ENCODE peak calls at places on chromosomes 1 and 21, in four cellular contexts. E, R, V and L are unnamed samples.
A peak's percentile ranks its signal among the peaks of the same experiment; 100 is the strongest.

GRCh38 chr1:27588256-27589232 is 15.4 kb downstream of the AHDC1 start:
- DNase-seq in V (no peak), E (peak; percentile 58), R (no peak), L (no peak)

GRCh38 chr1:218488986-218489385 is 143.8 kb downstream of the TGFB2 start:
- DNase-seq in E (no peak), R (no peak), V (no peak), L (no peak)

GRCh38 chr1:198838022-198838342 is 199.1 kb downstream of the PTPRC start:
- DNase-seq in V (no peak), R (no peak), E (no peak), L (no peak)

GRCh38 chr21:26067836-26068401 is 102.7 kb downstream of the APP start:
- DNase-seq in E (no peak), R (no peak), V (no peak), L (no peak)

GRCh38 chr1:179875606-179876288 is 1.9 kb downstream of the TOR1AIP2 start:
- DNase-seq in E (no peak), R (no peak), V (no peak), L (no peak)

GRCh38 chr1:231359113-231359512 is 21.0 kb downstream of the SPRTN start:
- DNase-seq in E (no peak), V (peak; percentile 51), R (no peak), L (peak; percentile 64)

GRCh38 chr1:71587961-71588360 is 507.1 kb upstream of the ZRANB2 start:
- DNase-seq in E (no peak), V (no peak), R (no peak), L (no peak)

GRCh38 chr1:3465935-3466321 is 11.5 kb downstream of the ARHGEF16 start:
- DNase-seq in V (peak; percentile 14), R (peak; percentile 8), E (no peak), L (no peak)

GRCh38 chr1:32848354-32849063 is 22.2 kb downstream of the FNDC5 start:
- DNase-seq in V (no peak), E (peak; percentile 41), R (no peak), L (no peak)

GRCh38 chr1:17017435-17017834 is 5.7 kb upstream of the ATP13A2 start:
- DNase-seq in R (no peak), E (no peak), V (no peak), L (no peak)

GRCh38 chr1:117060441-117061317 is 553 bp downstream of the TTF2 start:
- DNase-seq in V (no peak), E (peak; percentile 61), R (no peak), L (no peak)

GRCh38 chr1:20491178-20491577 is 5.2 kb upstream of the CAMK2N1 start:
- DNase-seq in E (peak; percentile 10), R (no peak), V (no peak), L (no peak)

GRCh38 chr1:63148825-63149645 is 173.3 kb upstream of the FOXD3 start:
- DNase-seq in E (peak; percentile 41), V (no peak), R (no peak), L (no peak)

GRCh38 chr21:41061701-41062100 is 106.3 kb upstream of the BACE2 start:
- DNase-seq in V (no peak), E (no peak), R (no peak), L (no peak)

GRCh38 chr1:168287237-168287664 is 6.6 kb downstream of the TBX19 start:
- DNase-seq in V (no peak), R (no peak), E (no peak), L (no peak)

GRCh38 chr1:22619252-22619651 is 17.2 kb upstream of the C1QA start:
- DNase-seq in E (no peak), R (no peak), V (no peak), L (no peak)

GRCh38 chr1:235649722-235650163 is at the start of gene GNG4:
- DNase-seq in R (no peak), V (no peak), E (peak; percentile 98), L (no peak)

DNA sequence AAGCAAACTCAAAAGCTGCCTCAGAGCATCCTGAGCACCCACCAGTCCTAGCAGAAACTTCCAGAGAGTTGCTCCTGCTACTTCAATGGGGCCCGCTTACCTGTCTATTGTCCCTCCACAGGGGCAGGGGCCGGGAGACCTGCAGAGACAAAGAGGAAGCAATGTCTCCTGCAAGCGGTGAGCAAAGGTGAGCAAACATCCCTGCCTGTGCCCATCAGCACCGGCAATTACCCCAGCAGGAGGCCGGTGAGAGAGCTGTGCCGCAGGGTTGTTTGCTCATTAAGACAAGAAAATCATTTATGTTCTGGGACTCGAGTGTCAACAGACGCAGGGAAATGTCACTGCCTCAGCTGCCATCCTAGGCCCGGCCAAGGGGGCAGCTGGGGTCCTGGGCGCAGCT is 53.8 kb upstream of the TARDBP start:
- DNase-seq in E (no peak), R (no peak), V (no peak), L (no peak)
- H3K4me1 ChIP-seq in E (peaks cover 14% of the 10 kb centered on the region), R (peaks cover 22% of the 10 kb centered on the region), V (no peaks in the 10 kb centered on the region), L (no peaks in the 10 kb centered on the region)

GRCh38 chr1:75134656-75134938 is 409 bp downstream of the LHX8 start:
- DNase-seq in V (no peak), R (no peak), E (no peak), L (no peak)
- H3K4me3 ChIP-seq in V (no peak overlapping the region), R (no peak overlapping the region), E (no peak overlapping the region), L (peak overlapping the region; percentile 38)

DNA sequence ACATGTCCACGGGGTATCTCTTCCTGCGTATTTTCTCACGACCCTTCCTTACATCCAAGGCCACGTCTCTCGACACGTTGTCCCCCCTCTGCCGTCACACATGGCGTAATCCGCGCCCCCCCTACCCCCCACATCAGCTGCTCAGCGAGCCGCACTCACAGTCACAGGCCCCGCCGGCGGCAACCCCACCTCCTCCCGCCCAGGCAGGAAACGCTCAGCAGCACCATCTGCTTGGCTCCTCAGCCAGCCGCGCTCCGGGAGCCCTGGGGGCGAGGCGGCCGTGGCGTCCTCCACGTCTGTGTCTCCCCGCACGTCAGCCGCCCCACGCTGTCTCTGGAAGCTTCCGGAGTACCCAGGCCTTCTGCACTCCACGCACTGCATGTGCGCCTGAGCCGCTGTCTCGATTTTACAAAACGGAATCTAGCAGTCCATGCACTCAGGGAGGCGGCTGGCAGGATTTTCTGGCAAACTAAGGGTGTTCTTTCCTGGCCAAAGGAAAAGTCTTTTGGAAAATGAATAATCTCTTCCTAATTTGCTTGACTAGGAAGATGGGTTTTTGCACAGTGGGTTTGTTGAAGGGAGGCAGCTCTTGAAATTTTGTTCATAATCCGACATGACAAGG is 64.5 kb downstream of the SIK1 start:
- DNase-seq in V (peak; percentile 88), R (peak; percentile 83), E (peak; percentile 91), L (peak; percentile 90)
- H3K4me1 ChIP-seq in V (peaks cover 18% of the 10 kb centered on the region), R (peaks cover 59% of the 10 kb centered on the region), E (peaks cover 79% of the 10 kb centered on the region), L (peaks cover 9% of the 10 kb centered on the region)

DNA sequence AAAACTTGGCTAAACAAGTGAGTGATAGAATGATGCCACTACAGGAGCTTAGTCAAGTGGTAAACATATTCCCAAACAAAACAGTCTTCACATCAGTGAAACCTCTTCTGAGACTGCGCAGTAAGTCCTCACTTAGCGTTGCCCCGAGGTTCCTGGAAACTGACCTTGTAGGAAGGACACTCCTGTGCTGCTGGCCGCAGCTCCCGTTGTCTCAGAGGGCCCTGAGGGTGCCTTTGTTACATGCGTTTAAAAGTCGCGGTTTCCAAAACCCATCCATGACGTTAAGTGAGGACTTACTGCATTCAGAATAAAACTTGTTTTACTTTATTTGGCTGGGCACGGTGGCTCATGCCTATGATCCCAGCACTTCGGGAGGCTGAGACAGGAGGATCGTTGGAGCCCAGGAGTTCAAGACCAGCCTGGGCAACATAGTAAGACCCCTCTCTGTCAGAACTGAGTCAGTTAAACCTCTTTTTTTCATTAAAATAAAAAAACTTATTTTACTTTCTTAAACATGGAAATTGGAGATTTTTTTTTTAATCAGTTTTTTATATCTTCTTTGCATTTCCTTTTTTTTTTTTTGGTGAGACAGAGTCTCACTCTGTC is 36.0 kb upstream of the DIP2A start:
- DNase-seq in V (no peak), E (no peak), R (no peak), L (no peak)
- H3K4me3 ChIP-seq in V (no peak overlapping the region), E (no peak overlapping the region), R (no peak overlapping the region), L (no peak overlapping the region)

GRCh38 chr1:10773851-10774614 is 22.4 kb downstream of the CASZ1 start:
- DNase-seq in V (no peak), R (no peak), E (no peak), L (no peak)
- H3K4me1 ChIP-seq in V (peaks cover 23% of the 10 kb centered on the region), R (peaks cover 72% of the 10 kb centered on the region), E (peaks cover 6% of the 10 kb centered on the region), L (no peaks in the 10 kb centered on the region)

DNA sequence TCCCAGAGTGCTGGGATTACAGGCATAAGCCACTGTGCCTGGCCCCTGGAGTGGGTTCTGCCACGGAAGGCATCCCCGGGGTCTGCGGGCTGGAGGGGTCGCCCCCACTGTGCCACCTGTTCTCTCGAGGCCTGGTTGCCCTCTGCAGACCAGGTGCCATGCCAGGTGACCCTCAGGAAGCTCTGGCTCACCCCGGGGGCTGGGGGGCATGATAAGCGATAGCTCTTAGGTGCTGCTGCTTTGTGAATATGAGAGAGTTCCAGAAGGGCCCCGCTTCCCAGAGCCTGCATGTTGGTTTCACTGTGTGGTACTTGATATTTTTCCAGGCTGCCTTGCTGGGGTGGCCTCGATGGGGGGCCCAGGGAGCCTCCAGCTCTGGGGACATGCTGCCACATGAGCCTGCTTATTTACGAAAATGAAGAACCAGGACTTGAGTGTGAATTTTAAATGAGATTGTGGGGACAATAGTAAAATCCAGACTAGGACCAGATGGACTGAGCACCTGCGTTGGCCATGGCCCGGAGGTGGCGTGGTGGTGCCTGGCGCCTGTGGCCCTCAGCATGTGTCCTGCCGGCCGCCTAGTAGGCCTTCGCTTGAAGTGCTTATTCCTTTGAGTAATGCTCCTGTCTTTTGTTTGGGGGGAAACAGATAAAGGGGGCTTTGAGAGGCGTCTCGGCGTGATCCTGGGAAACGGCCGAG is 7.3 kb downstream of the SKI start:
- DNase-seq in V (no peak), R (no peak), E (no peak), L (no peak)
- H3K4me3 ChIP-seq in V (no peak overlapping the region), R (no peak overlapping the region), E (no peak overlapping the region), L (peak overlapping the region; percentile 88)

GRCh38 chr1:207826557-207827487 is 75.0 kb downstream of the CD46 start:
- DNase-seq in E (no peak), R (no peak), V (no peak), L (peak; percentile 51)
- H3K4me1 ChIP-seq in E (peaks cover 18% of the 10 kb centered on the region), R (peaks cover 82% of the 10 kb centered on the region), V (peaks cover 44% of the 10 kb centered on the region), L (peaks cover 75% of the 10 kb centered on the region)

DNA sequence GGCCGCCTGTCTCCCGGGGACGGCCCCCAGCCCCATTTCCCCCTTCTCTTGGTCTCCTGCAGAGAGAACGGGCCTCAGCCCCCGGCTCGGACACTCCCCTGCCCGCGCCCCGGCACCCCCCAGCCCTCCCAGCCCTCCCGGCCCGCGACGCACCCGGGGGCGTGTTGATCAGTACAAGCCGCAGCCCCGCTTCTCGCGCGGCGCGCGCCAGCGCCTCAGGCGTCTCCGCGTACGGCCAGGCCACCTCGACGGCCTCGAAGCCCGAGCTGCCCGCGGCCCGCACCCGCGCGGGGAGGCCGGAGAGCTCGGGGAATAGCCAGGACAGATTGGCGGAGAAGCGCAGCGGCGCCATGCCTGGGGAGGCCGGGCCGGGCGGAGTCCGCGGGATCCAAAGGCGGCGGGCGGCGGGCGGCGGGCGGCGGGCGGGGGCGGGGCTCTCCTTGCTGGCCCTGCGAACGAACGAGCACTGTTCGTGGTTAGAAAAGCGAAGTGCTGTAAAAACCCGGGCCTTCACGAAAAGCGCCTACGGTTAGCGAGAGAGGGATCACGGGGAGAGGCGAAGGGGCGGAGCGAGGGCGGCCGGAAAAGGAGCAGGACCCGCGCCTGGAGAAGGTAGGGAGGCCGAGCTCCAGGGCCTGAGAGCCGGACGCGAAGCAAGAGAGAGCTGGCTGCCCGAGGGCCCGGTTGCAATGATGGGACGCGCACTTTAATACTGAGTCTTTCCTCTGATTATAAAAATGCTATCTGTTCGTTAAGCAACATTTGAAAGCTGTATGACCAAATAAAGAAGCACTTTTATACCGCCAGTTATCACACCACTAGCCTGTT is at the start of gene HYI:
- DNase-seq in V (peak; percentile 84), R (peak; percentile 83), E (peak; percentile 88), L (peak; percentile 89)
- H3K4me3 ChIP-seq in V (peak within 1 kb of the TSS; percentile 54), R (peak within 1 kb of the TSS; percentile 67), E (peak within 1 kb of the TSS; percentile 37), L (peak within 1 kb of the TSS; percentile 68)

GRCh38 chr1:152061952-152062351 is 25.1 kb upstream of the S100A11 start:
- DNase-seq in V (no peak), R (no peak), E (no peak), L (no peak)
- H3K4me1 ChIP-seq in V (no peaks in the 10 kb centered on the region), R (no peaks in the 10 kb centered on the region), E (no peaks in the 10 kb centered on the region), L (no peaks in the 10 kb centered on the region)